ENCODE peak calls at places on chromosomes 16 and 17, in five cellular contexts. E, B, I, C and L are unnamed samples.
A peak's percentile ranks its signal among the peaks of the same experiment; 100 is the strongest.

GRCh38 chr16:1279945-1280589 is 24.2 kb downstream of the TPSD1 start:
- DNase-seq in E (no peak), B (no peak), I (no peak), C (no peak), L (no peak)

GRCh38 chr17:70582777-70583176 is 413.4 kb downstream of the KCNJ2 start:
- DNase-seq in E (no peak), B (no peak), I (no peak), C (no peak), L (no peak)

GRCh38 chr17:56674401-56674925 is 81.0 kb downstream of the NOG start:
- DNase-seq in E (no peak), B (no peak), I (no peak), C (no peak), L (no peak)

GRCh38 chr17:79045001-79045729 is 21.2 kb downstream of the C1QTNF1 start:
- DNase-seq in E (no peak), B (no peak), I (no peak), C (no peak), L (no peak)

GRCh38 chr17:5553479-5553878 is 30.8 kb downstream of the NLRP1 start:
- DNase-seq in E (no peak), B (no peak), I (no peak), C (no peak), L (no peak)

GRCh38 chr17:43917348-43918025 is 10.2 kb upstream of the MPP2 start:
- DNase-seq in E (peak; percentile 21), B (no peak), I (peak; percentile 55), C (peak; percentile 10), L (no peak)

GRCh38 chr17:80804466-80804865 is 187.2 kb upstream of the CHMP6 start:
- DNase-seq in E (no peak), B (no peak), I (no peak), C (no peak), L (no peak)

GRCh38 chr17:79741401-79741750 is 10.6 kb downstream of the ENPP7 start:
- DNase-seq in E (no peak), B (no peak), I (peak; percentile 51), C (no peak), L (no peak)

GRCh38 chr16:87006789-87007745 is 310.1 kb downstream of the C16orf95 start:
- DNase-seq in E (no peak), B (no peak), I (no peak), C (peak; percentile 43), L (peak; percentile 41)

GRCh38 chr16:9665851-9666271 is 516.4 kb downstream of the GRIN2A start:
- DNase-seq in E (peak; percentile 25), B (no peak), I (no peak), C (no peak), L (no peak)

GRCh38 chr17:83177611-83178532 is 98.5 kb downstream of the METRNL start:
- DNase-seq in E (peak; percentile 1), B (no peak), I (no peak), C (no peak), L (peak; percentile 53)

GRCh38 chr17:78838574-78839005 is 2.0 kb downstream of the USP36 start:
- DNase-seq in E (peak; percentile 70), B (no peak), I (peak; percentile 42), C (no peak), L (peak; percentile 86)

GRCh38 chr16:5381481-5381880 is 283.9 kb upstream of the EEF2KMT start:
- DNase-seq in E (no peak), B (no peak), I (no peak), C (no peak), L (no peak)

GRCh38 chr16:54921229-54921824 is 9.3 kb upstream of the IRX5 start:
- DNase-seq in E (no peak), B (no peak), I (no peak), C (no peak), L (no peak)

GRCh38 chr16:84820305-84820684 is 510 bp downstream of the CRISPLD2 start:
- DNase-seq in E (no peak), B (no peak), I (no peak), C (no peak), L (no peak)

GRCh38 chr16:77435240-77435819 is 496 bp upstream of the ADAMTS18 start:
- DNase-seq in E (no peak), B (no peak), I (no peak), C (no peak), L (no peak)

GRCh38 chr17:55814377-55814776 is 63.5 kb downstream of the PCTP start:
- DNase-seq in E (peak; percentile 39), B (no peak), I (peak; percentile 55), C (no peak), L (peak; percentile 65)

GRCh38 chr17:63675607-63676539 is 24.1 kb downstream of the LIMD2 start:
- DNase-seq in E (peak; percentile 95), B (no peak), I (no peak), C (peak; percentile 83), L (peak; percentile 91)

GRCh38 chr17:63675231-63675606 is 24.7 kb downstream of the LIMD2 start:
- DNase-seq in E (no peak), B (no peak), I (no peak), C (no peak), L (no peak)

GRCh38 chr17:63680700-63681099 is 19.2 kb downstream of the LIMD2 start:
- DNase-seq in E (no peak), B (no peak), I (no peak), C (no peak), L (no peak)

GRCh38 chr17:63679214-63679613 is 20.7 kb downstream of the LIMD2 start:
- DNase-seq in E (no peak), B (no peak), I (no peak), C (no peak), L (no peak)

DNA sequence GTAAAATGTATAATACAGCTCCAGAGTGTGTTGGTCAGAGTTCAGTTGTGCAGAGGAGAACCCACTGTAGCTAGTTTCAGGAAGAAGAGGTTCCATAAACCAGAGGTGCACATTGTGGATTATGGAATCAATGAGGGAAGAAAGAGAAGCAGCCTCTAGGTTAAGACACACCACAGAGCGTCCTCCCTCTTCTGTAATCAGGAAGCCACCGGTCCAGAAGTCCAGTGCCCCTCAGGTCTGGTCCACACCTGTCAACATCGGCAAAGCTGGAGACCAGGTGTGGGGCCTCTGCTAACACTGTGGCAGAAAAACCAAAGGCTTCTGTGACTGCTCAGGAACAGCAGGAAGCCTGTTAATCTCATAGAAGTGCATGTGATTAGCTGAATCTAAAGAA is 23.4 kb downstream of the LIMD2 start:
- DNase-seq in E (no peak), B (no peak), I (no peak), C (no peak), L (no peak)
- TF ChIP-seq POLR2A in E (no peak), B (no peak), I (no peak), C (no peak), L (no peak)

GRCh38 chr17:29177541-29177870 is 2.7 kb downstream of the MYO18A start:
- DNase-seq in E (no peak), B (no peak), I (no peak), C (no peak), L (no peak)

GRCh38 chr17:29178750-29179231 is 1.4 kb downstream of the MYO18A start:
- DNase-seq in E (peak; percentile 65), B (no peak), I (no peak), C (no peak), L (no peak)

GRCh38 chr17:29176500-29177351 is 3.5 kb downstream of the MYO18A start:
- DNase-seq in E (peak; percentile 95), B (no peak), I (peak; percentile 75), C (peak; percentile 43), L (peak; percentile 93)

GRCh38 chr17:29179232-29180036 is 764 bp downstream of the MYO18A start:
- DNase-seq in E (peak; percentile 95), B (no peak), I (peak; percentile 74), C (no peak), L (peak; percentile 98)

DNA sequence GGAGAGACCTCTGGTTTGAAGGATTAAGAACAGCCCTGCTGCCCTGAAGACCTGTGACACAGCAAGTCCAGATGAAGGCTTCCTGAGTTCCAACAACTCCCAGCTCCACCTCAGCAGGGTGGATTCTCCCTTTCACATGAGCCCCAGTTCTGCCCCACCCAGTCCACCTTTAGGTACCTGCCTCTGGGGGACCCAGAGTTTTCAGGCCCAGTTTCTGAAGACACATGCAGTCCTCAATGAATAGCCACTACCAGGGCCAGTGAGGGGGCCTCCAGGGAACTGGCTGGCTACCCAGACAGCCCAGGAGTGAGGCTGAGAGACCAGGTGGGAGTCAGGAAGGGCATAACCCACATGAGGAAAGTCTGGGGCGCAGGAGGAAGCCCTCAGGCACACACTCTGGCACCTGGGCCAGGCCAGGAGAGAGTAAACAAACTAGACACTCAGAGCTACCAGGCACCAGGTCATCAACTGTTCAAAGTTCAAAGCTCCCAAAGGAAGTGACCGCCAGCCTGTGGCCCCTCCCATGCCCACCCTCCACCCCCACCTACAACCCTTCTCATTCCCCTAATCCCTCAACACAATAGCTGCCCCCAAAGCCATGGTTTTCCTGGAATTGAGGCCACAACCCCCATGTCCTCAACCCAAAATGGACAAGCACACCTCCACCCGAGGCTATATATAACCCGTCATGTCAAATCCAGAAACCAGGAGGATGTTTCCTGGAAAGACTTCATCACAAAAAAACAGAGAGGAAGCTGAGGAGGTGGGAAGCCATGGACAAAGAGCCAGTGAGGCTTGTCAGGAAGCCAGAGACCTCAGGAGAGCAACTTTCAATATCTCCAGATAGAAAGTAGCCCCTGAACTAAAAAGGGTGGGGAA is 2.1 kb downstream of the MYO18A start:
- DNase-seq in E (peak; percentile 68), B (no peak), I (no peak), C (no peak), L (peak; percentile 76)
- H3K4me3 ChIP-seq in E (no peak overlapping the region), B (peak overlapping the region; percentile 76), I (no peak overlapping the region), C (no peak overlapping the region), L (peak overlapping the region; percentile 54)

DNA sequence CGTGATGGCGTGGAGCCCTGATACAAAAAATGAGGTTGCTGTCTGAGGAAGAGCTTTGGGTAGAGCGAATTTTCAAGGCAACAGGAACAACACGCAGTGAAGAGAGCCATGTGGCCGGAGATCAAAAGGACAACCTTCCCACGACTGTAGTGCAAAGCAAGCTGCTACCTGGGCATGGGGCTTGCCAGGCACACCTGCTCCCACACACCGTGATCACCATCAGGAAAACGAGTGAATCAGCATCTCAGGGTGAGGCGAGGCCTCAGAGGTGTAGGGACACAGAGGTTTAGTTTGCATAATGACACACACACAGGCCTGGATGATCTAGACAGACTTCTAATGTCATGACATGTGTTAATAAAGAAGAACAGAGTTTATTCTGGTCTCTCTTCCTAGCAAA is 65.7 kb downstream of the PARN start:
- DNase-seq in E (peak; percentile 77), B (no peak), I (no peak), C (no peak), L (no peak)
- TF ChIP-seq POLR2A in E (no peak), B (no peak), I (no peak), C (no peak), L (no peak)

DNA sequence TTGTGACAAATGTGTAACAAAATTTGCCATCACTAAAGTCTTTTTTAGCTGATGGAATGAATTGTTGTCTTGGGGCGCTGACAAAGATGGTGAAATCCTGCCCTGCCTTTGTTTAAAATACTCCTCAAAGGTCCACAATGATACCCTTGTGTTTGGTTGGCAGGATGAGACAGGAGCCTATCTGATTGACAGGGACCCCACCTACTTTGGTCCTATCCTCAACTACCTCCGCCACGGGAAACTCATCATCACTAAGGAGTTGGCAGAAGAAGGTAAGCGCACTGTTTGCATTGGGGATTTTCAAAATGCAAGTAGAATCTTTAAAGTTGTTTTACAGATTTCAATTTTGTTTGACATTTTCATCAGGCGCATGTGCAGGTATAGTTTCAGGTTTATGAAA is 2.0 kb downstream of the KCTD2 start:
- DNase-seq in E (no peak), B (no peak), I (no peak), C (no peak), L (no peak)
- H3K4me3 ChIP-seq in E (no peak overlapping the region), B (no peak overlapping the region), I (no peak overlapping the region), C (no peak overlapping the region), L (no peak overlapping the region)